ENCODE peak calls at places on chromosome 9, in five cellular contexts. Y is HepG2, D is sigmoid colon, Q is suprapubic skin, M is gastrocnemius medialis. O is an unnamed sample.

GRCh38 chr9:121455527-121456239 is 44.0 kb downstream of the GGTA1 start:
- DNase-seq in Y (no peak), M (no peak), D (no peak), Q (no peak), O (no peak)

GRCh38 chr9:108469654-108470053 is 386.1 kb downstream of the ACTL7B start:
- DNase-seq in D (no peak), Q (no peak), M (no peak), Y (no peak), O (no peak)

GRCh38 chr9:132412089-132412488 is 2.1 kb downstream of the CFAP77 start:
- DNase-seq in M (no peak), D (no peak), Y (peak), Q (no peak), O (no peak)

GRCh38 chr9:97910273-97910844 is 11.9 kb downstream of the TRMO start:
- DNase-seq in M (no peak), Y (no peak), D (no peak), Q (no peak), O (no peak)

GRCh38 chr9:107239474-107239873 is 43.6 kb upstream of the RAD23B start:
- DNase-seq in M (no peak), Y (peak), D (no peak), Q (no peak), O (no peak)

GRCh38 chr9:117616436-117616835 is 87.8 kb upstream of the TLR4 start:
- DNase-seq in Q (no peak), M (no peak), D (no peak), Y (no peak), O (no peak)

GRCh38 chr9:122056484-122056883 is 36.6 kb downstream of the TTLL11 start:
- DNase-seq in Q (no peak), D (no peak), Y (peak), M (no peak), O (peak)

GRCh38 chr9:10252174-10252573 is 360.6 kb downstream of the PTPRD start:
- DNase-seq in D (no peak), Q (no peak), M (no peak), Y (no peak), O (no peak)

GRCh38 chr9:98801969-98802371 is 5.5 kb upstream of the GALNT12 start:
- DNase-seq in Q (no peak), D (no peak), Y (no peak), M (no peak), O (peak)

GRCh38 chr9:74415995-74416394 is 81.1 kb upstream of the RORB start:
- DNase-seq in D (no peak), Q (no peak), M (no peak), Y (no peak), O (no peak)

GRCh38 chr9:97969014-97969413 is 14.1 kb upstream of the ANP32B start:
- DNase-seq in M (no peak), Q (no peak), Y (no peak), D (no peak), O (no peak)

GRCh38 chr9:92739346-92740014 is 25.2 kb downstream of the BICD2 start:
- DNase-seq in M (no peak), D (no peak), Q (peak), Y (no peak), O (no peak)

GRCh38 chr9:7011395-7012067 is 253.8 kb downstream of the KDM4C start:
- DNase-seq in Y (no peak), D (no peak), Q (no peak), M (no peak), O (no peak)

GRCh38 chr9:91178281-91179236 is 183.2 kb downstream of the AUH start:
- DNase-seq in M (no peak), Q (peak), Y (no peak), D (no peak), O (no peak)

GRCh38 chr9:107149756-107150155 is 133.3 kb upstream of the RAD23B start:
- DNase-seq in Q (no peak), M (no peak), Y (no peak), D (no peak), O (no peak)

GRCh38 chr9:101791938-101792337 is 53.5 kb upstream of the GRIN3A start:
- DNase-seq in Y (peak), M (no peak), D (no peak), Q (no peak), O (peak)

GRCh38 chr9:15372385-15373200 is 50.1 kb upstream of the SNAPC3 start:
- DNase-seq in D (no peak), Q (no peak), Y (no peak), M (no peak), O (no peak)

GRCh38 chr9:126001581-126002225 is 254.5 kb downstream of the PBX3 start:
- DNase-seq in D (peak), Y (no peak), M (no peak), Q (no peak), O (no peak)

GRCh38 chr9:133104718-133105460 is 16.2 kb downstream of the RALGDS start:
- DNase-seq in Y (no peak), D (peak), M (peak), Q (no peak), O (no peak)

GRCh38 chr9:122221223-122221811 is 7.4 kb downstream of the LHX6 start:
- DNase-seq in D (no peak), Q (no peak), M (no peak), Y (peak), O (no peak)

GRCh38 chr9:83322438-83322837 is 215.8 kb downstream of the FRMD3 start:
- DNase-seq in D (no peak), Y (peak), Q (no peak), M (no peak), O (no peak)

GRCh38 chr9:90842984-90843383 is 41.4 kb downstream of the SYK start:
- DNase-seq in D (no peak), Y (no peak), M (no peak), Q (no peak), O (no peak)

GRCh38 chr9:68913054-68913453 is 100.9 kb downstream of the PRKACG start:
- DNase-seq in Q (no peak), M (no peak), D (no peak), Y (no peak), O (no peak)

GRCh38 chr9:19918630-19919029 is 129.8 kb upstream of the SLC24A2 start:
- DNase-seq in D (no peak), Y (no peak), Q (no peak), M (no peak), O (no peak)

GRCh38 chr9:74800226-74800625 is 87.5 kb downstream of the TRPM6 start:
- DNase-seq in Y (no peak), M (no peak), Q (no peak), D (no peak), O (no peak)

GRCh38 chr9:93094294-93095204 is 1.5 kb upstream of the CARD19 start:
- DNase-seq in Q (no peak), D (peak), M (peak), Y (no peak), O (no peak)

GRCh38 chr9:16705121-16705604 is 165.3 kb downstream of the BNC2 start:
- DNase-seq in Q (peak), M (peak), D (peak), Y (no peak), O (peak)

GRCh38 chr9:19381656-19382055 is 1.6 kb upstream of the RPS6 start:
- DNase-seq in M (no peak), D (no peak), Q (no peak), Y (no peak), O (no peak)

GRCh38 chr9:116383956-116384355 is 230.4 kb downstream of the PAPPA start:
- DNase-seq in Q (no peak), Y (no peak), M (no peak), D (no peak), O (no peak)

GRCh38 chr9:124180557-124180956 is 77.2 kb upstream of the NEK6 start:
- DNase-seq in M (peak), Q (peak), Y (no peak), D (peak), O (no peak)

GRCh38 chr9:37752646-37753488 is 738 bp upstream of the TRMT10B start:
- DNase-seq in Q (no peak), Y (no peak), D (no peak), M (no peak), O (no peak)

GRCh38 chr9:37758747-37759146 is 5.1 kb downstream of the TRMT10B start:
- DNase-seq in Y (no peak), Q (no peak), D (no peak), M (no peak), O (no peak)

GRCh38 chr9:37749129-37749528 is 4.5 kb upstream of the TRMT10B start:
- DNase-seq in Y (no peak), D (no peak), Q (no peak), M (no peak), O (no peak)

GRCh38 chr9:37751186-37751585 is 2.4 kb upstream of the TRMT10B start:
- DNase-seq in D (no peak), Y (no peak), Q (no peak), M (no peak), O (no peak)

DNA sequence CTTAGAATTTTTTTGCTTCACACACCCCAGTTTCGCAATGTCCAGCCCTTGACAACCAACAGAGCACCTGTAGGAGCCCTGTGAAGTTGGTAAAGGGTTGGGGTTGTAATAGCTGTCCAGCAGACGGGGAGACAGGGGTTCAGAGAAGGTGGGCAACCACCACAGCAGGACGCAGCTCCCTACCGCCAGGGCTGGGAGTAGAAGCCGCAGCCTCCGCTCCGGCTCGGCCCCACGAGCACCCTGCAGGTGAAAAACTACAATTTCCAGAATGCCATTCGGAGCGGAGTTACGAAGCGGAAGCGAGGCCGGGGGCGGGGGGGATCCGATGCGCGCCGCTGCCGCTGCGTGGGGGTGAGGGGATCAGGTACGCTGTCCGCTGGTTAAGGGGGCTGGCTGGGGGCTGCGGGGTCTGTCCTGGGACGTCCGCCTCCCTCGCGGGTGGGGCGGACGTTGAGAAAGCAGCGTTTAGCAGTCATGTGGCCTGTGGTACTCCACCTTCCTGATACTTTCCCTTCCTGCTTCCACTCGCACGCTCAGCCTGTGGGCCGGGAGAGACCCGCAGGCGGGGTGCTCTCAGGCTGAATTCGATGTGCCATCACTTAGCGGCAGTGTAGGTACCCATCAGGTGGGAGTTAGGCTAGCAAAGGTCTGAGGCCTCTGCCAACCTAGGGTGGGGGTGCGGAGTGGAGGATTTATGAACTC is at the start of gene TRMT10B:
- DNase-seq in D (peak), Q (no peak), Y (peak), M (peak), O (no peak)
- TF ChIP-seq POLR2A in D (peak), Q (no peak), Y (peak), M (no peak), O (no peak)

GRCh38 chr9:113526841-113527240 is 63.3 kb downstream of the RGS3 start:
- DNase-seq in Q (no peak), M (no peak), Y (no peak), D (peak), O (no peak)
- TF ChIP-seq POLR2A in Q (no peak), M (no peak), Y (no peak), D (no peak), O (no peak)

GRCh38 chr9:129498451-129499376 is 122.2 kb downstream of the C9orf50 start:
- DNase-seq in D (no peak), M (no peak), Q (no peak), Y (no peak), O (no peak)

GRCh38 chr9:129497837-129498450 is 123.0 kb downstream of the C9orf50 start:
- DNase-seq in D (peak), M (no peak), Q (no peak), Y (no peak), O (no peak)

GRCh38 chr9:129500863-129501770 is 119.8 kb downstream of the C9orf50 start:
- DNase-seq in M (no peak), Y (no peak), D (no peak), Q (no peak), O (no peak)

GRCh38 chr9:129501771-129502324 is 119.1 kb downstream of the C9orf50 start:
- DNase-seq in Y (no peak), Q (no peak), D (peak), M (no peak), O (no peak)

GRCh38 chr9:129500166-129500862 is 120.6 kb downstream of the C9orf50 start:
- DNase-seq in Y (no peak), D (peak), Q (no peak), M (no peak), O (no peak)
- TF ChIP-seq POLR2A in Y (no peak), D (no peak), Q (no peak), M (no peak), O (no peak)

GRCh38 chr9:130029223-130029583 is 13.8 kb downstream of the FNBP1 start:
- DNase-seq in Y (no peak), Q (no peak), D (no peak), M (peak), O (no peak)

GRCh38 chr9:130027533-130028370 is 15.2 kb downstream of the FNBP1 start:
- DNase-seq in Q (no peak), D (no peak), M (no peak), Y (no peak), O (no peak)

GRCh38 chr9:130029591-130029990 is 13.4 kb downstream of the FNBP1 start:
- DNase-seq in D (no peak), M (no peak), Q (no peak), Y (no peak), O (no peak)

GRCh38 chr9:130028493-130029222 is 14.3 kb downstream of the FNBP1 start:
- DNase-seq in Q (no peak), D (no peak), Y (peak), M (no peak), O (no peak)

GRCh38 chr9:130030821-130031481 is 12.0 kb downstream of the FNBP1 start:
- DNase-seq in Y (peak), M (no peak), Q (no peak), D (no peak), O (no peak)
- TF ChIP-seq POLR2A in Y (no peak), M (no peak), Q (no peak), D (no peak), O (no peak)

DNA sequence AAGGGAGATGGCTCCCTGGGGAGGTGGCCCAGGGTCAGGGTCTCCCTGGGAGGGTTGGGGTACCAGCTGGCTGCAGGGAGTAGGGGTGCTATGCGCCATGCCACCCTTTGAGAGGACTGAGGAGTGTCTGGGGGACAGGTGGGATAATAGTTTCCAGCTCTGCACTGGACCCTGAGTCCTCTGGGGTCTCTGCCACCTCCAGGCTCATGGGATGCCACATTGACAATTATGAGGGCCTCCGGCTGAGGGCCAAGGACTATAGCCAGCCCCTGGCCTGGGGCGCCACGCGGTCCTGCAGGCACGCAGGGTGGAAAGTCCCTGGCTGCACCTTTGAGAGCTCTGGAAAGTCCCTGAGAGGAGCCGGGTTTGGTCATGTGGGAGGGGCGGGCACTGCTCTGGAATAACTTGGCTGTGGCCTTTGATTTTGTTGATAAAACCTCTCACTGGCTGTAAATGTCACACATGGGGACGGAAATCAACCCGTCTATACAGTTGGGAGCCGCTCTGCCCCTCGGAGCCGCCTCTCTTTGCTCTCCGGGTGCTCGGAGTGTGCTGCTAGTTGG is 16.0 kb downstream of the TRAF2 start:
- DNase-seq in D (peak), M (peak), Q (no peak), Y (no peak), O (peak)
- TF ChIP-seq POLR2A in D (no peak), M (peak), Q (no peak), Y (no peak), O (peak)

DNA sequence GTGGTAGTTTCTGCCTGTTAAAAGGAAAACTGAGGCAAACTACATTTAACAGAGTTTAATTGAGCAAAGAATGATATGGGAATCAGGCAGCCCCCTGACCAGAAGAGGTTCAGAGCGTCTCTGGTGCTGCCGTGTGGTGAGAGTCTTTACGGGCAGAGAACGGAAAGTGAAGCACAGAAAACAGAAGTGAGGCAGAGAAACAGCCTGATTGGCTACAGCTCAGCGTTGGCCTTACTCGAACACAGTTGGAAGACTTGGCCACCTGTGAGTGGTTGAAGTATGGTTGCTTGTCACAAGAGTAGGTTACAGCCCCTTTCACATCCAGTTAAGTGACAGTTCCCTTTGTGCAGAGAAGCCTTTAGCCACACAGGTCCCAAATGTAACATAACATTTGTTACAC is 16.9 kb upstream of the FBP1 start:
- DNase-seq in D (no peak), M (no peak), Y (no peak), Q (no peak), O (no peak)
- TF ChIP-seq POLR2A in D (no peak), M (no peak), Y (no peak), Q (no peak), O (no peak)

GRCh38 chr9:5510360-5510931 is at the start of gene PDCD1LG2:
- DNase-seq in Y (no peak), D (no peak), Q (no peak), M (no peak), O (no peak)
- TF ChIP-seq POLR2A in Y (no peak), D (no peak), Q (no peak), M (peak), O (no peak)

DNA sequence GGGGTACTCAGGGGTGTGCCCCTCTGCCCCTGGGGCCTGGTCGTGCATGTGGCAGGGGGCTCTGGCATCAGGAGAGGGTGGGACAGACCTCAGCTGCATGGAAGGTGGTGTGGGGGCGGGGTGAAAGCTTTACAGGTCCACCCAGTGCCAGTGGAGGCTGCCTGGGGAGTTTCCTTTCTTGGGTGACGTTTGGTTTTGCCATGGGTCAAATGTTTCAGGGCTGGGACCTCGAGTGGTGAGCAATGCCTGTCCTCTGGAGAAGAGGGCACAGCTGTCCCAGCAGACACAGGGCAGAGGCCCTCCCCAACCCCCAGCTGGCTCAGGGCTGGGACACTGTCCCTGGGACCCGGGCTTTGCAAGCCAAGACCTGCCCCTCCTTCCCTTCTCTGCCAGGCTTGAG is 3.6 kb downstream of the RXRA start:
- DNase-seq in M (peak), D (no peak), Q (no peak), Y (no peak), O (no peak)
- TF ChIP-seq POLR2A in M (peak), D (no peak), Q (no peak), Y (no peak), O (no peak)

GRCh38 chr9:128892223-128892892 is 10.4 kb downstream of the LRRC8A start:
- DNase-seq in M (peak), Q (peak), Y (no peak), D (peak), O (peak)
- TF ChIP-seq POLR2A in M (peak), Q (no peak), Y (no peak), D (no peak), O (peak)

GRCh38 chr9:32422237-32422806 is 37.9 kb downstream of the ACO1 start:
- DNase-seq in D (no peak), Q (no peak), Y (no peak), M (no peak), O (no peak)

GRCh38 chr9:32423371-32423770 is 38.9 kb downstream of the ACO1 start:
- DNase-seq in Y (no peak), Q (no peak), D (no peak), M (no peak), O (no peak)

GRCh38 chr9:32427111-32427873 is 42.8 kb downstream of the ACO1 start:
- DNase-seq in M (no peak), Q (no peak), D (no peak), Y (peak), O (no peak)

GRCh38 chr9:32424616-32425015 is 40.2 kb downstream of the ACO1 start:
- DNase-seq in Q (no peak), Y (no peak), D (no peak), M (no peak), O (no peak)

GRCh38 chr9:32426278-32426939 is 42.0 kb downstream of the ACO1 start:
- DNase-seq in Q (no peak), Y (peak), D (no peak), M (no peak), O (no peak)
- TF ChIP-seq POLR2A in Q (no peak), Y (no peak), D (no peak), M (no peak), O (no peak)